ENCODE peak calls at places on chromosomes 2 and 18, in nine cellular contexts. One of them, this sample, is unnamed.
A peak's percentile ranks its signal among the peaks of the same experiment; 100 is the strongest.

GRCh38 chr18:53817976-53818950 is 406.2 kb downstream of the MBD2 start:
- DNase-seq in aorta: no peak
- DNase-seq in endothelial cell of umbilical vein: no peak
- DNase-seq in upper lobe of left lung: no peak
- DNase-seq in activated T-cell treated with anti-CD3 and anti-CD28 coated beads, Interleukin-2, amount 50 U/mL, for 1 hour: no peak
- DNase-seq in T-helper 2 cell: no peak
- DNase-seq in GM20000: no peak
- DNase-seq in kidney tubule cell: peak; percentile 92
- DNase-seq in NCI-H82: no peak
- DNase-seq in this sample: no peak

GRCh38 chr18:46283895-46284295 is 179.7 kb downstream of the HAUS1 start:
- DNase-seq in aorta: no peak
- DNase-seq in endothelial cell of umbilical vein: no peak
- DNase-seq in upper lobe of left lung: no peak
- DNase-seq in activated T-cell treated with anti-CD3 and anti-CD28 coated beads, Interleukin-2, amount 50 U/mL, for 1 hour: no peak
- DNase-seq in T-helper 2 cell: no peak
- DNase-seq in GM20000: no peak
- DNase-seq in kidney tubule cell: no peak
- DNase-seq in NCI-H82: peak; percentile 95
- DNase-seq in this sample: no peak

GRCh38 chr2:22360735-22361374 is 1024.1 kb upstream of the KLHL29 start:
- DNase-seq in aorta: no peak
- DNase-seq in endothelial cell of umbilical vein: no peak
- DNase-seq in upper lobe of left lung: no peak
- DNase-seq in activated T-cell treated with anti-CD3 and anti-CD28 coated beads, Interleukin-2, amount 50 U/mL, for 1 hour: no peak
- DNase-seq in T-helper 2 cell: no peak
- DNase-seq in GM20000: no peak
- DNase-seq in kidney tubule cell: peak; percentile 65
- DNase-seq in NCI-H82: no peak
- DNase-seq in this sample: no peak

GRCh38 chr2:20992201-20992711 is 51.6 kb downstream of the APOB start:
- DNase-seq in aorta: peak; percentile 84
- DNase-seq in endothelial cell of umbilical vein: no peak
- DNase-seq in upper lobe of left lung: peak; percentile 26
- DNase-seq in activated T-cell treated with anti-CD3 and anti-CD28 coated beads, Interleukin-2, amount 50 U/mL, for 1 hour: no peak
- DNase-seq in T-helper 2 cell: no peak
- DNase-seq in GM20000: no peak
- DNase-seq in kidney tubule cell: peak; percentile 64
- DNase-seq in NCI-H82: no peak
- DNase-seq in this sample: no peak

GRCh38 chr18:55400590-55401274 is 187.3 kb downstream of the TCF4 start:
- DNase-seq in aorta: no peak
- DNase-seq in endothelial cell of umbilical vein: peak; percentile 65
- DNase-seq in upper lobe of left lung: no peak
- DNase-seq in activated T-cell treated with anti-CD3 and anti-CD28 coated beads, Interleukin-2, amount 50 U/mL, for 1 hour: no peak
- DNase-seq in T-helper 2 cell: no peak
- DNase-seq in GM20000: no peak
- DNase-seq in kidney tubule cell: no peak
- DNase-seq in NCI-H82: no peak
- DNase-seq in this sample: no peak

GRCh38 chr2:147538848-147539247 is 306.0 kb upstream of the ACVR2A start:
- DNase-seq in aorta: no peak
- DNase-seq in endothelial cell of umbilical vein: no peak
- DNase-seq in upper lobe of left lung: no peak
- DNase-seq in activated T-cell treated with anti-CD3 and anti-CD28 coated beads, Interleukin-2, amount 50 U/mL, for 1 hour: no peak
- DNase-seq in T-helper 2 cell: no peak
- DNase-seq in GM20000: no peak
- DNase-seq in kidney tubule cell: no peak
- DNase-seq in NCI-H82: no peak
- DNase-seq in this sample: no peak

GRCh38 chr18:32910694-32911296 is 138.0 kb upstream of the KLHL14 start:
- DNase-seq in aorta: no peak
- DNase-seq in endothelial cell of umbilical vein: no peak
- DNase-seq in upper lobe of left lung: no peak
- DNase-seq in activated T-cell treated with anti-CD3 and anti-CD28 coated beads, Interleukin-2, amount 50 U/mL, for 1 hour: no peak
- DNase-seq in T-helper 2 cell: no peak
- DNase-seq in GM20000: no peak
- DNase-seq in kidney tubule cell: peak; percentile 69
- DNase-seq in NCI-H82: no peak
- DNase-seq in this sample: no peak

GRCh38 chr2:64592994-64593655 is 60.6 kb downstream of the SERTAD2 start:
- DNase-seq in aorta: no peak
- DNase-seq in endothelial cell of umbilical vein: no peak
- DNase-seq in upper lobe of left lung: no peak
- DNase-seq in activated T-cell treated with anti-CD3 and anti-CD28 coated beads, Interleukin-2, amount 50 U/mL, for 1 hour: no peak
- DNase-seq in T-helper 2 cell: no peak
- DNase-seq in GM20000: no peak
- DNase-seq in kidney tubule cell: peak; percentile 50
- DNase-seq in NCI-H82: no peak
- DNase-seq in this sample: no peak

GRCh38 chr2:105537466-105537865 is 138.6 kb upstream of the FHL2 start:
- DNase-seq in aorta: no peak
- DNase-seq in endothelial cell of umbilical vein: no peak
- DNase-seq in upper lobe of left lung: no peak
- DNase-seq in activated T-cell treated with anti-CD3 and anti-CD28 coated beads, Interleukin-2, amount 50 U/mL, for 1 hour: no peak
- DNase-seq in T-helper 2 cell: no peak
- DNase-seq in GM20000: no peak
- DNase-seq in kidney tubule cell: no peak
- DNase-seq in NCI-H82: no peak
- DNase-seq in this sample: no peak

GRCh38 chr2:150271952-150272351 is 215.5 kb downstream of the RND3 start:
- DNase-seq in aorta: no peak
- DNase-seq in endothelial cell of umbilical vein: no peak
- DNase-seq in upper lobe of left lung: no peak
- DNase-seq in activated T-cell treated with anti-CD3 and anti-CD28 coated beads, Interleukin-2, amount 50 U/mL, for 1 hour: no peak
- DNase-seq in T-helper 2 cell: no peak
- DNase-seq in GM20000: no peak
- DNase-seq in kidney tubule cell: peak; percentile 79
- DNase-seq in NCI-H82: no peak
- DNase-seq in this sample: no peak

GRCh38 chr2:65416945-65417344 is 15.5 kb downstream of the SPRED2 start:
- DNase-seq in aorta: no peak
- DNase-seq in endothelial cell of umbilical vein: no peak
- DNase-seq in upper lobe of left lung: no peak
- DNase-seq in activated T-cell treated with anti-CD3 and anti-CD28 coated beads, Interleukin-2, amount 50 U/mL, for 1 hour: no peak
- DNase-seq in T-helper 2 cell: no peak
- DNase-seq in GM20000: no peak
- DNase-seq in kidney tubule cell: peak; percentile 60
- DNase-seq in NCI-H82: no peak
- DNase-seq in this sample: no peak

GRCh38 chr2:3535794-3536681 is 16.7 kb upstream of the ADI1 start:
- DNase-seq in aorta: peak; percentile 88
- DNase-seq in endothelial cell of umbilical vein: peak; percentile 92
- DNase-seq in upper lobe of left lung: peak; percentile 59
- DNase-seq in activated T-cell treated with anti-CD3 and anti-CD28 coated beads, Interleukin-2, amount 50 U/mL, for 1 hour: no peak
- DNase-seq in T-helper 2 cell: no peak
- DNase-seq in GM20000: peak; percentile 36
- DNase-seq in kidney tubule cell: peak; percentile 93
- DNase-seq in NCI-H82: no peak
- DNase-seq in this sample: no peak

GRCh38 chr18:77124452-77124922 is 8.1 kb downstream of the MBP start:
- DNase-seq in aorta: no peak
- DNase-seq in endothelial cell of umbilical vein: no peak
- DNase-seq in upper lobe of left lung: peak; percentile 49
- DNase-seq in activated T-cell treated with anti-CD3 and anti-CD28 coated beads, Interleukin-2, amount 50 U/mL, for 1 hour: peak; percentile 53
- DNase-seq in T-helper 2 cell: no peak
- DNase-seq in GM20000: peak; percentile 70
- DNase-seq in kidney tubule cell: peak; percentile 64
- DNase-seq in NCI-H82: no peak
- DNase-seq in this sample: no peak

GRCh38 chr2:3651686-3652516 is 6.1 kb upstream of the ALLC start:
- DNase-seq in aorta: no peak
- DNase-seq in endothelial cell of umbilical vein: peak; percentile 19
- DNase-seq in upper lobe of left lung: no peak
- DNase-seq in activated T-cell treated with anti-CD3 and anti-CD28 coated beads, Interleukin-2, amount 50 U/mL, for 1 hour: peak; percentile 58
- DNase-seq in T-helper 2 cell: peak; percentile 52
- DNase-seq in GM20000: peak; percentile 90
- DNase-seq in kidney tubule cell: peak; percentile 40
- DNase-seq in NCI-H82: peak; percentile 73
- DNase-seq in this sample: peak; percentile 49

GRCh38 chr2:27075219-27075871 is 3.1 kb upstream of the EMILIN1 start:
- DNase-seq in aorta: no peak
- DNase-seq in endothelial cell of umbilical vein: peak; percentile 33
- DNase-seq in upper lobe of left lung: peak; percentile 63
- DNase-seq in activated T-cell treated with anti-CD3 and anti-CD28 coated beads, Interleukin-2, amount 50 U/mL, for 1 hour: peak; percentile 53
- DNase-seq in T-helper 2 cell: no peak
- DNase-seq in GM20000: no peak
- DNase-seq in kidney tubule cell: no peak
- DNase-seq in NCI-H82: peak; percentile 74
- DNase-seq in this sample: no peak

GRCh38 chr2:171297951-171298350 is 135.8 kb downstream of the METTL8 start:
- DNase-seq in aorta: no peak
- DNase-seq in endothelial cell of umbilical vein: no peak
- DNase-seq in upper lobe of left lung: no peak
- DNase-seq in activated T-cell treated with anti-CD3 and anti-CD28 coated beads, Interleukin-2, amount 50 U/mL, for 1 hour: no peak
- DNase-seq in T-helper 2 cell: no peak
- DNase-seq in GM20000: no peak
- DNase-seq in kidney tubule cell: peak; percentile 72
- DNase-seq in NCI-H82: no peak
- DNase-seq in this sample: no peak

GRCh38 chr18:6056171-6056932 is 161.0 kb upstream of the TMEM200C start:
- DNase-seq in aorta: no peak
- DNase-seq in endothelial cell of umbilical vein: peak; percentile 77
- DNase-seq in upper lobe of left lung: no peak
- DNase-seq in activated T-cell treated with anti-CD3 and anti-CD28 coated beads, Interleukin-2, amount 50 U/mL, for 1 hour: no peak
- DNase-seq in T-helper 2 cell: no peak
- DNase-seq in GM20000: peak; percentile 29
- DNase-seq in kidney tubule cell: peak; percentile 73
- DNase-seq in NCI-H82: no peak
- DNase-seq in this sample: no peak

GRCh38 chr2:159202568-159203071 is 83.9 kb downstream of the WDSUB1 start:
- DNase-seq in aorta: peak; percentile 84
- DNase-seq in endothelial cell of umbilical vein: no peak
- DNase-seq in upper lobe of left lung: peak; percentile 53
- DNase-seq in activated T-cell treated with anti-CD3 and anti-CD28 coated beads, Interleukin-2, amount 50 U/mL, for 1 hour: no peak
- DNase-seq in T-helper 2 cell: no peak
- DNase-seq in GM20000: no peak
- DNase-seq in kidney tubule cell: peak; percentile 96
- DNase-seq in NCI-H82: no peak
- DNase-seq in this sample: no peak

GRCh38 chr2:28663359-28663758 is 88.3 kb upstream of the PPP1CB start:
- DNase-seq in aorta: no peak
- DNase-seq in endothelial cell of umbilical vein: peak; percentile 76
- DNase-seq in upper lobe of left lung: no peak
- DNase-seq in activated T-cell treated with anti-CD3 and anti-CD28 coated beads, Interleukin-2, amount 50 U/mL, for 1 hour: no peak
- DNase-seq in T-helper 2 cell: no peak
- DNase-seq in GM20000: no peak
- DNase-seq in kidney tubule cell: peak; percentile 85
- DNase-seq in NCI-H82: no peak
- DNase-seq in this sample: no peak

This sample was measured in activated B cell treated with CpG ODN at 0.5 μM for 24 hours.